ENCODE peak calls at places on chromosomes 4 and X, in nine cellular contexts. C is stomach, D is breast epithelium, R is upper lobe of left lung, B is transverse colon, H is HCT116, O is K562, Z is endothelial cell of umbilical vein, F is GM12878. G is an unnamed sample.

GRCh38 chrX:39453847-39454645 is 643.7 kb downstream of the BCOR start:
- DNase-seq in C (no peak), D (no peak), R (no peak), B (no peak), H (no peak), O (no peak), Z (no peak), F (no peak), G (no peak)

GRCh38 chrX:145817666-145818521 is at the start of gene SLITRK2:
- DNase-seq in C (no peak), D (no peak), R (peak), B (no peak), H (no peak), O (no peak), Z (no peak), F (no peak), G (peak)

GRCh38 chrX:18574591-18574990 is 97.3 kb downstream of the RS1 start:
- DNase-seq in C (no peak), D (no peak), R (no peak), B (no peak), H (no peak), O (no peak), Z (peak), F (no peak), G (no peak)

GRCh38 chr4:128572778-128573241 is 236.7 kb upstream of the JADE1 start:
- DNase-seq in C (no peak), D (no peak), R (no peak), B (no peak), H (no peak), O (no peak), Z (peak), F (no peak), G (no peak)

GRCh38 chrX:42846741-42847140 is 68.8 kb upstream of the PPP1R2C start:
- DNase-seq in C (no peak), D (no peak), R (no peak), B (no peak), H (no peak), O (no peak), Z (no peak), F (no peak), G (no peak)

GRCh38 chrX:17848545-17849265 is 12.4 kb downstream of the RAI2 start:
- DNase-seq in C (no peak), D (no peak), R (no peak), B (no peak), H (no peak), O (no peak), Z (no peak), F (no peak), G (no peak)

GRCh38 chr4:87516683-87517082 is 12.5 kb downstream of the SPARCL1 start:
- DNase-seq in C (no peak), D (no peak), R (no peak), B (no peak), H (no peak), O (no peak), Z (no peak), F (no peak), G (no peak)

GRCh38 chr4:4490041-4490440 is 51.8 kb downstream of the STX18 start:
- DNase-seq in C (no peak), D (no peak), R (no peak), B (no peak), H (no peak), O (no peak), Z (no peak), F (no peak), G (no peak)

GRCh38 chr4:123462007-123462406 is 65.4 kb downstream of the SPRY1 start:
- DNase-seq in C (no peak), D (no peak), R (no peak), B (no peak), H (no peak), O (no peak), Z (no peak), F (no peak), G (no peak)

GRCh38 chrX:24173115-24173847 is 23.8 kb downstream of the ZFX start:
- DNase-seq in C (no peak), D (no peak), R (no peak), B (no peak), H (no peak), O (no peak), Z (no peak), F (no peak), G (no peak)

GRCh38 chr4:10893417-10893816 is 208.8 kb upstream of the CLNK start:
- DNase-seq in C (no peak), D (no peak), R (no peak), B (no peak), H (no peak), O (no peak), Z (no peak), F (peak), G (no peak)

GRCh38 chrX:129574214-129574613 is 34.2 kb downstream of the OCRL start:
- DNase-seq in C (no peak), D (no peak), R (no peak), B (no peak), H (no peak), O (no peak), Z (peak), F (no peak), G (no peak)

GRCh38 chr4:126697748-126698147 is 935.0 kb upstream of the INTU start:
- DNase-seq in C (no peak), D (no peak), R (no peak), B (no peak), H (no peak), O (no peak), Z (peak), F (no peak), G (no peak)

GRCh38 chr4:135032670-135033069 is 831.1 kb upstream of the PABPC4L start:
- DNase-seq in C (no peak), D (no peak), R (no peak), B (no peak), H (no peak), O (no peak), Z (no peak), F (no peak), G (no peak)

GRCh38 chr4:6079965-6080364 is 61.7 kb upstream of the C4orf50 start:
- DNase-seq in C (no peak), D (no peak), R (no peak), B (no peak), H (no peak), O (no peak), Z (no peak), F (no peak), G (no peak)

GRCh38 chr4:184802203-184803015 is 23.4 kb downstream of the ACSL1 start:
- DNase-seq in C (no peak), D (no peak), R (no peak), B (no peak), H (no peak), O (no peak), Z (no peak), F (no peak), G (peak)

GRCh38 chr4:44772340-44772739 is 46.0 kb upstream of the GNPDA2 start:
- DNase-seq in C (no peak), D (no peak), R (no peak), B (no peak), H (no peak), O (no peak), Z (no peak), F (no peak), G (no peak)

GRCh38 chr4:127660486-127660885 is 27.7 kb downstream of the INTU start:
- DNase-seq in C (no peak), D (no peak), R (no peak), B (no peak), H (no peak), O (no peak), Z (peak), F (no peak), G (no peak)

GRCh38 chr4:6369924-6370645 is 100.4 kb downstream of the WFS1 start:
- DNase-seq in C (no peak), D (no peak), R (no peak), B (no peak), H (no peak), O (peak), Z (no peak), F (no peak), G (no peak)

GRCh38 chr4:101782546-101782945 is 8.0 kb upstream of the BANK1 start:
- DNase-seq in C (no peak), D (no peak), R (no peak), B (no peak), H (no peak), O (no peak), Z (no peak), F (no peak), G (no peak)

GRCh38 chrX:107561468-107562215 is 66.7 kb upstream of the PRPS1 start:
- DNase-seq in C (no peak), D (no peak), R (no peak), B (no peak), H (no peak), O (no peak), Z (no peak), F (no peak), G (no peak)

GRCh38 chrX:30949554-30949953 is 60.5 kb upstream of the TAB3 start:
- DNase-seq in C (no peak), D (no peak), R (no peak), B (no peak), H (no peak), O (no peak), Z (no peak), F (no peak), G (no peak)

GRCh38 chr4:8594097-8595038 is 1.8 kb downstream of the CPZ start:
- DNase-seq in C (peak), D (peak), R (peak), B (peak), H (peak), O (peak), Z (peak), F (peak), G (no peak)

GRCh38 chr4:149884529-149885206 is 69.0 kb upstream of the IQCM start:
- DNase-seq in C (no peak), D (no peak), R (no peak), B (peak), H (no peak), O (no peak), Z (no peak), F (no peak), G (no peak)

GRCh38 chrX:1412551-1413161 is 20.7 kb upstream of the SLC25A6 start:
- DNase-seq in C (no peak), D (no peak), R (no peak), B (no peak), H (no peak), O (no peak), Z (no peak), F (no peak), G (peak)

GRCh38 chrX:148612431-148612830 is 112.0 kb downstream of the AFF2 start:
- DNase-seq in C (no peak), D (no peak), R (no peak), B (no peak), H (no peak), O (no peak), Z (no peak), F (no peak), G (no peak)

GRCh38 chrX:92209936-92210335 is 430.8 kb downstream of the PCDH11X start:
- DNase-seq in C (no peak), D (no peak), R (no peak), B (no peak), H (no peak), O (no peak), Z (no peak), F (no peak), G (no peak)

GRCh38 chr4:164345756-164346155 is 408.2 kb upstream of the SMIM31 start:
- DNase-seq in C (no peak), D (no peak), R (no peak), B (no peak), H (no peak), O (no peak), Z (no peak), F (no peak), G (no peak)

GRCh38 chrX:53599781-53600396 is 86.6 kb downstream of the HUWE1 start:
- DNase-seq in C (no peak), D (no peak), R (no peak), B (no peak), H (no peak), O (no peak), Z (peak), F (no peak), G (no peak)

GRCh38 chr4:52931238-52931637 is 69.1 kb downstream of the RASL11B start:
- DNase-seq in C (no peak), D (no peak), R (no peak), B (no peak), H (no peak), O (no peak), Z (no peak), F (no peak), G (no peak)

GRCh38 chr4:152696764-152697250 is 17.0 kb upstream of the TMEM154 start:
- DNase-seq in C (peak), D (peak), R (no peak), B (peak), H (peak), O (no peak), Z (no peak), F (peak), G (no peak)

GRCh38 chr4:124060261-124060918 is 652.1 kb downstream of the ANKRD50 start:
- DNase-seq in C (peak), D (peak), R (no peak), B (peak), H (no peak), O (no peak), Z (peak), F (peak), G (no peak)

GRCh38 chrX:136336623-136337022 is 35.9 kb downstream of the ADGRG4 start:
- DNase-seq in C (no peak), D (no peak), R (no peak), B (no peak), H (peak), O (no peak), Z (peak), F (no peak), G (no peak)

GRCh38 chr4:168831919-168832745 is 177.9 kb downstream of the CBR4 start:
- DNase-seq in C (peak), D (peak), R (peak), B (peak), H (peak), O (peak), Z (peak), F (no peak), G (peak)

GRCh38 chr4:168831585-168831918 is 178.5 kb downstream of the CBR4 start:
- DNase-seq in C (no peak), D (no peak), R (no peak), B (no peak), H (no peak), O (no peak), Z (no peak), F (no peak), G (no peak)

GRCh38 chr4:168835880-168836454 is 174.1 kb downstream of the CBR4 start:
- DNase-seq in C (no peak), D (no peak), R (no peak), B (no peak), H (no peak), O (no peak), Z (no peak), F (no peak), G (no peak)

GRCh38 chr4:168830777-168831512 is 179.1 kb downstream of the CBR4 start:
- DNase-seq in C (no peak), D (no peak), R (no peak), B (no peak), H (no peak), O (no peak), Z (no peak), F (no peak), G (no peak)

GRCh38 chr4:168832746-168833575 is 177.1 kb downstream of the CBR4 start:
- DNase-seq in C (peak), D (peak), R (peak), B (peak), H (no peak), O (no peak), Z (peak), F (no peak), G (peak)
- TF ChIP-seq POLR2A in C (no peak), D (no peak), R (no peak), B (no peak), H (no peak), O (no peak), Z (no peak), F (no peak), G (no peak)

GRCh38 chr4:2696423-2696822 is 59.7 kb downstream of the TNIP2 start:
- DNase-seq in C (no peak), D (no peak), R (no peak), B (peak), H (no peak), O (no peak), Z (no peak), F (peak), G (peak)
- TF ChIP-seq POLR2AphosphoS5 in C (no peak), D (no peak), R (no peak), B (no peak), H (no peak), O (no peak), Z (no peak), F (peak), G (peak)

DNA sequence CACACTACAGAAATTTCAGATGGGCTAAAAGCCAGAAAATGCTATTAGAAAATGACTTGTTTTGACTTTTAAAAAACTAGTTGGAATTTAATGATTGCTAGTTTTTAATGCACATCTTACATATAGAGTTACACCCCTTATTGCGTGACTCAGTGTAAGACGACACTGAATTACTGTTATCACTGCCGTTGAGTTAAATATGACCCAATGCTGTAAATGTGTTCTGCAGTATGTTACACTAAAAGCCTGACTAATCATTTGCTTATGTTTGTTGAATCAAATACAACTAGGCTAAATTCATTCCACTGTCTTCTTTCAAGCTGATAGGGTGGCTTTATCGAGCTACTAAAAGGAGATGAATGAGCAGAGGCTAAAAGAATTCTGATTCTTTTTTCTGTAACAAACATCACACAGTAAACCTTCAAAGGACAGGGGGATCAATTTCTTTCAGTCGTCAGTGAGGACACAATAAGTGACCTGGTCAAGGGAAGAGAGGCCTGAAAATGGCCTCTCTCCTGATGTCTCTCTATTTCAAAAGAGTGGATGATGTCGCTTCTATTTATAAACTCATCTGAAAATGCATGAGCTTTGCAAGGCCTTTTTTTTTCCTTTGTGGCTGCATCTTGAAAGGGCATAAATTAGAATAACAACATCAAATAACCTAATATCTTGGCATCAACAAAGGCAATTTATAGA is 142.2 kb upstream of the KCNIP4 start:
- DNase-seq in C (no peak), D (no peak), R (no peak), B (no peak), H (no peak), O (no peak), Z (no peak), F (no peak), G (no peak)
- TF ChIP-seq POLR2A in C (no peak), D (no peak), R (no peak), B (no peak), H (no peak), O (no peak), Z (no peak), F (no peak), G (no peak)

DNA sequence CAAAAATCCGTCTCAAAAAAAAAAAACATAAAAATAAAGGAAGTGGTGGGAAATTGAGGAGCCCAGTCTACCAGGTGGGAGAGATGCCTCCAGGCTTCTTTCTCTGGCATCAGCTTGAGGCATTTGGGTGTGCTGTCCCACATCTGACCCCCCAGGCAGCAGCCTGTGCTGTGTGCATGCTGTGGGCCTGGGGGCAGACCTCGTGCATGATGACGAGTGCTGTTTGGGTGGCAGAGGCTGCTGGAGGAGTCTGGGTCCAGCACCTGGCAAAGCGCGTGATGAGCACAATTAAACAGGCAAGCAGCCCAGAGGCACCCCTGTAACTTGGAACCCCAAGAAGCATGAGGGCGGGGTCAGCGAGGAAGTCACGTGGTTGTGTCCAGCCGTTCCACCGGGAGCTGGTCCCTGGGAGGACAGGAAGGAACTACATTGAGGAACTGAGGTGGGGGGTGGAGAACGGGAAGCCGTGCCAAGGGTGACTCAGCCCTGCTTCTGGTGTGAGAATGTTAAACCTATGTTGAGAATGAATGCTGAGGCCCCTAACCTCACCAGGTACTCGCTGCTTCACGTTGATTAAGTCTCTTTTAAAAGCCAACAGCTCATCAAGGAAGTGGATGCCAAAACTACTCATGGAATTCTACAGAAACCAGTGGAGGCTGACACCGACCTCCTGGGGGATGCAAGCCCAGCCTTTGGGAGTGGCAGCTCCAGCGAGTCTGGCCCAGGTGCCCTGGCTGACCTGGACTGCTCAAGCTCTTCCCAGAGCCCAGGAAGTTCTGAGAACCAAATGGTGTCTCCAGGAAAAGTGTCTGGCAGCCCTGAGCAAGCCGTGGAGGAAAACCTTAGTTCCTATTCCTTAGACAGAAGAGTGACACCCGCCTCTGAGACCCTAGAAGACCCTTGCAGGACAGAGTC is 6.1 kb downstream of the TACC3 start:
- DNase-seq in C (peak), D (peak), R (no peak), B (peak), H (no peak), O (no peak), Z (peak), F (no peak), G (peak)
- TF ChIP-seq POLR2AphosphoS5 in C (no peak), D (no peak), R (no peak), B (no peak), H (no peak), O (no peak), Z (peak), F (no peak), G (peak)

GRCh38 chr4:20251796-20252655 is at the start of gene SLIT2:
- DNase-seq in C (peak), D (peak), R (peak), B (peak), H (peak), O (peak), Z (peak), F (no peak), G (peak)
- TF ChIP-seq POLR2A in C (no peak), D (no peak), R (peak), B (peak), H (no peak), O (no peak), Z (peak), F (no peak), G (no peak)

GRCh38 chr4:69984030-69984443 is 11.7 kb upstream of the STATH start:
- DNase-seq in C (peak), D (no peak), R (no peak), B (no peak), H (no peak), O (no peak), Z (peak), F (no peak), G (no peak)
- TF ChIP-seq POLR2AphosphoS5 in C (no peak), D (no peak), R (no peak), B (no peak), H (no peak), O (no peak), Z (no peak), F (no peak), G (no peak)

DNA sequence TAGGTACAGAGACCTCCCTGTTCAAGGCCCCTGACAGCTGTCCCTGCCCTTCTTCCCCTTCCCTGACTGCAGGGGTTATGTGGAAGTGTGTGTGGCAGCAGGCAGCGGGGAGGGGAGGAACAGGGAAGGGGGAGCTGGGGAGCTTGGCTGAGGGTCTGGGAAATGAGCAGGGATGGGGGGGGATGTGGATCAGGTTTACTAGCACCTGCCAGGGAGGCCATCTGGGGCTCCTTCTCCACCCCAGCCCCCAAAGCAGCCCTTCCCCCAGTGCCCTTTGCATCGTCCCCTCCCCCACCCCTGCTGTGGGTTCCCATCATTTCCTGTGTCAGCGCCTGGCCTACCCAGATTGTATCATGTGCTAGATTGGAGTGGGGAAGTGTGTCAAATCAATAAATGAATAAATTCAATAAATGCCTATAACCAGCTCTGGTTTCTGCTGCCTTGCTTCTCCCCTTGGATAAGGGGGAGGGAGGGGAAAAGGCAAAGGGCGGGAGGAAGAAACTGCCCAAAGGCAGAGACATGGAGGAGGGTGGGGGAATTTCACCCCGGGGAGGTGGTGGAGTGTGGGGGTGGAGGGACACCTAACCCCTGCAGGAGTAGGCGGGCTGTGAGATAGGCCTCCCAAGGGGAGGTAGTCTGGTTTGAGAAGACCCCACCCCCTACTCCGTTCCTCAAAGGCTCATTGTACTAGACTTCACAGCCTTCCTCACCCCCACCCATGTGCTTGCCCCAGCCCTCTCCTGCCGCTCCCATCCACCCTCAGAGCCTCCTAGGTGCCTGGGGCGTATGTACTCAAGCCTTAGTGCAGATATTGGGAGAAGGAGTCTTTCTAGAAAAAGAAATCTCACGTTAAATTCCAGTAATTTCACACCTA is 3.2 kb downstream of the CXorf65 start:
- DNase-seq in C (peak), D (no peak), R (no peak), B (peak), H (no peak), O (peak), Z (no peak), F (no peak), G (peak)
- TF ChIP-seq POLR2A in C (no peak), D (no peak), R (no peak), B (no peak), H (no peak), O (peak), Z (no peak), F (no peak), G (no peak)